ENCODE peak calls at places on chromosomes 12 and 14, in five cellular contexts. K is colonic mucosa, B is SK-N-SH, F is RWPE1, D is AG09319. I is an unnamed sample.

GRCh38 chr14:54687750-54688119 is 120.8 kb downstream of the SAMD4A start:
- DNase-seq in F (no peak), D (no peak), B (no peak), K (no peak), I (no peak)

GRCh38 chr14:28596336-28596735 is 170.3 kb upstream of the FOXG1 start:
- DNase-seq in D (no peak), K (no peak), B (no peak), F (peak; percentile 12), I (no peak)

GRCh38 chr12:125185740-125186470 is 120.7 kb downstream of the AACS start:
- DNase-seq in F (peak; percentile 48), K (peak; percentile 86), D (peak; percentile 39), B (peak; percentile 81), I (no peak)

GRCh38 chr12:80175307-80175930 is 76.1 kb downstream of the OTOGL start:
- DNase-seq in F (no peak), D (no peak), K (no peak), B (no peak), I (no peak)

GRCh38 chr14:74516451-74517155 is 23.0 kb downstream of the ISCA2 start:
- DNase-seq in F (peak; percentile 41), K (no peak), B (no peak), D (no peak), I (no peak)

GRCh38 chr14:51071851-51072250 is 23.1 kb downstream of the TRIM9 start:
- DNase-seq in K (no peak), F (no peak), D (no peak), B (no peak), I (no peak)

GRCh38 chr12:108567974-108568652 is 5.7 kb downstream of the ISCU start:
- DNase-seq in B (no peak), K (peak; percentile 12), F (no peak), D (no peak), I (peak; percentile 86)

GRCh38 chr12:66048218-66048842 is 82.2 kb downstream of the LLPH start:
- DNase-seq in F (no peak), D (no peak), B (no peak), K (peak; percentile 27), I (no peak)

GRCh38 chr14:102183922-102184677 is 44.4 kb downstream of the WDR20 start:
- DNase-seq in B (no peak), D (no peak), K (no peak), F (no peak), I (no peak)

GRCh38 chr12:14981049-14981448 is 8.2 kb downstream of the PDE6H start:
- DNase-seq in D (no peak), F (no peak), B (no peak), K (no peak), I (no peak)

DNA sequence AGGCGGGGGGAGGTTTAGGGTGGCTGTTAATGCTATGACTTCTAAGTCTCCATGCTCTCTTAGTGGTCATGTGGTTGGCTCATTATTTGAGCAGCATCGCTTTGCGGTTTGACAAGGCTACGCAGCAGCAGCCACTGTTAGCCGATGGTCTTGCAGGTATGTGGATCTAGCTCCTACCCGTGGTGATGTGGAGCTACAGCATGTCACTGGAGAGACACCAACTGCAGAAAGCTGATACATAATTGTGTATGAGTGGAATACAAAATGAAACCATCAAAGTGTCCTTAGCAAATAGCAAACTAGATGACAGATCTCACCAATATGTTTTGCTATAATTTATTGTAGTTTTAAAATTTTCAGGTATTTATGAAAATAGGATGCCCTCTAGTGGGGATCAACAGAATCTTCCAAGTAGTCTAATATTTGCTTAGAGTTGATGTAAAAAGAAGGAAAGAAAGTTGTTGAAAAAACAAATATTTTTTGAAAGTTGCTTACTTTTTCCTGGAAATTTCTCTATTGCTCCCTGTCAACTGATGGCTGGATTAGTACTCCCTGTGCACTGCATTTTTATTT is 94.9 kb downstream of the NAV3 start:
- DNase-seq in K (peak; percentile 49), D (peak; percentile 92), B (peak; percentile 54), F (peak; percentile 66), I (peak; percentile 85)
- TF ChIP-seq CTCF in K (peak; percentile 84), D (peak; percentile 96), B (peak; percentile 100), F (peak; percentile 98), I (peak; percentile 99)

DNA sequence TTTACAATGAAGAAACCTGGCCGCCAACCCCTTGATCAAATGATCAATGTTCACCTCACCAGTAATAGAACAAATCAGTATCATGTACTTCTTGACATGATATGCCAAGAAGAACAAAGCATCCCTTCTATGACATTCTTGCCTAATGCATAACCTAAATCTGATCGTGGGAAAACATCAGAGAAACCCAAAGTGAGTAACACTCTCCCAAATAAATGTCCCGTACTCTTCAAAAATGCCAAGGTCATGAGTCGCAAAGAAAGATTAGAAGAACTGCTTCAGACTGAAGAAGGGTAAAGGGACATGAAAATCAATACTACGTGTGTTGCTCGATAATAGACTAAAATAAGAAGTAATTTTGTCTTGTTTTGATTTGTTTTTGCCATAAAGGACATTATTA is 11.4 kb upstream of the SLC25A3 start:
- DNase-seq in F (no peak), K (no peak), B (no peak), D (no peak), I (no peak)
- TF ChIP-seq CTCF in F (no peak), K (no peak), B (no peak), D (no peak), I (no peak)

DNA sequence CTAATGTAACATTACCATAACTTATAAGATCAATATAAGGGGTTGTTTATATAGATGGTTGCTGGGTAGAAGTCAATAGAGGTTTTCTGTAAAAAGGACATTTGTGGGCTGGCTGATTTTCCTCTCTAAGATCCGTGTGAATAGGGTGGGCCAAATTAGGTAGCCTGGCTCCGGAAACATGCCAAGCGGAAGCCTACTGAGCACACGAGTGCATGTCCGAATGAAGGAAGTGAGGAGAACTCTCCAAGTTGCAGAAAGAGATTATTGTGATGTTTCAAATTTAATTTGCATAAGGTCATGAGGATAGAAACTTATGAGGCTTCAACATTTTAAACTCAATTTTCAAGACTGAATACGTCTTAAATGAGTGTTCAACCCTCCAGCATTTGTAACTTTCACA is 356.7 kb downstream of the SNAPC1 start:
- DNase-seq in D (no peak), K (no peak), B (no peak), F (no peak), I (no peak)
- TF ChIP-seq CTCF in D (no peak), K (no peak), B (no peak), F (no peak), I (no peak)

GRCh38 chr12:19707948-19708409 is 268.7 kb downstream of the AEBP2 start:
- DNase-seq in D (peak; percentile 36), B (no peak), K (no peak), F (peak; percentile 12), I (no peak)
- TF ChIP-seq CTCF in D (no peak), B (peak; percentile 44), K (no peak), F (no peak), I (no peak)

GRCh38 chr12:5904441-5904840 is 40.6 kb downstream of the ANO2 start:
- DNase-seq in B (no peak), F (no peak), D (no peak), K (no peak), I (no peak)

GRCh38 chr12:5900533-5901255 is 44.4 kb downstream of the ANO2 start:
- DNase-seq in F (no peak), B (no peak), K (no peak), D (no peak), I (no peak)

GRCh38 chr12:5901416-5901815 is 43.6 kb downstream of the ANO2 start:
- DNase-seq in F (no peak), D (no peak), K (no peak), B (no peak), I (no peak)

GRCh38 chr12:5902736-5903135 is 42.3 kb downstream of the ANO2 start:
- DNase-seq in B (no peak), K (no peak), D (no peak), F (no peak), I (no peak)

GRCh38 chr12:5898874-5899273 is 46.2 kb downstream of the ANO2 start:
- DNase-seq in D (no peak), K (no peak), B (no peak), F (no peak), I (no peak)
- TF ChIP-seq CTCF in D (no peak), K (no peak), B (no peak), F (no peak), I (peak; percentile 25)

GRCh38 chr12:78338054-78338785 is 507.5 kb downstream of the NAV3 start:
- DNase-seq in B (no peak), F (no peak), D (no peak), K (no peak), I (no peak)

GRCh38 chr12:78340406-78340805 is 509.7 kb downstream of the NAV3 start:
- DNase-seq in D (no peak), K (no peak), F (no peak), B (no peak), I (no peak)

GRCh38 chr12:78343657-78344056 is 513.0 kb downstream of the NAV3 start:
- DNase-seq in K (no peak), F (peak; percentile 0), D (no peak), B (no peak), I (no peak)
- TF ChIP-seq CTCF in K (no peak), F (no peak), D (no peak), B (no peak), I (no peak)

DNA sequence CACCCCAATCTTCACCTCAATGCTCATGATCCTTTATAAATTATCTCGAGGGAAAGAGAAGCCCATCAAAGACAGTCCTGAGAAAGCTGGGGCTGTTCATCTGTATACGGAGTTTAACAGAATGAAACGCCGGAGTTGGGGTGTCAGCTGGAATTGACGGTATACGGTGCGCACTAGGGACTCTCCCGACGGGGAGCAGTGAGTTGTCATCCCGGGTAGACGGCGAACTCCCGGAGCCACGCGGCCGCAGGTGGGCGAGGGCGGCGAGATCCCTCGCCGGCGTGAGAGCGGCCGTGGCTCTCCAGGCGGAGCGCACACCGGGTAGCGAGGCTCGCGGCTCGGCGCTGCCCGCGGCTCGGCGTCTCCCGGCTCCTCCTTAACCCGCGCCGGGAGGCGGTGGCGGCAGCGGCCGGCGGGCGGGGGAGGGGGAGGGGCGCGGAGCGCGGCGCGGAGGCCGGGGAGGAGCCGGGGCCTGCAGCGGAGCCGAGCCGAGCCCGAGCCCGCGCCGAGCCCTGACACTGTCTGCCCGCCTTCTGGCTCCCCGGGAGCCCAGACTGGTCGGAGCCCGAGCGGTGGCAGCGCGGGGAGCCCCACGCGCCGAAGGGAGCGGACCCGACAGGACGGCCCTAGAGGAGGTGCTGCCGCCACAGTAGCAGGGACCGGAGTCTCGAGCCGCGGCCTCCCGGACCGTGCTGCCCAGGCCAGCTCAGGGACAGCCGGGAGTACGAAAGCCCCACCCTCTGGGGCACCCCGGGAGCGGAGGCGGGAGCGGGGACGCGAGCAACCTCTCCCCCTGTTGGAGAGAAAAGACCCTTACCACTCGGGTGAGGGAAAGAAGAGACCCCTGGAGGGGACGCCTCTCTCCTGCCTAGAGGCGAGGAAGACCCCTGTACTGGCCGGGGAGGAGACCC is at the start of gene FOXJ2:
- DNase-seq in F (peak; percentile 64), K (peak; percentile 82), B (peak; percentile 91), D (no peak), I (no peak)
- TF ChIP-seq CTCF in F (no peak), K (no peak), B (peak; percentile 20), D (no peak), I (no peak)

GRCh38 chr12:51025748-51026654 is at the start of gene SLC11A2:
- DNase-seq in K (peak; percentile 96), D (peak; percentile 73), B (peak; percentile 98), F (peak; percentile 98), I (peak; percentile 75)
- TF ChIP-seq CTCF in K (no peak), D (no peak), B (no peak), F (no peak), I (no peak)